ENCODE peak calls at places on chromosomes 2 and 18, in five cellular contexts. S is lower leg skin, I is GM13976, B is heart left ventricle, Z is progenitor cell of endocrine pancreas. A is an unnamed sample.

GRCh38 chr18:46341989-46342525 is 237.9 kb downstream of the HAUS1 start:
- DNase-seq in I (no peak), S (no peak), Z (no peak), B (no peak), A (no peak)

GRCh38 chr18:12827588-12827987 is 56.4 kb downstream of the PTPN2 start:
- DNase-seq in S (no peak), I (no peak), B (no peak), Z (no peak), A (no peak)

GRCh38 chr2:58878778-58879177 is 637.7 kb upstream of the FANCL start:
- DNase-seq in Z (no peak), S (no peak), B (no peak), I (no peak), A (no peak)

GRCh38 chr2:46309052-46309953 is 12.1 kb downstream of the EPAS1 start:
- DNase-seq in B (no peak), I (no peak), Z (no peak), S (no peak), A (no peak)

GRCh38 chr2:393711-394696 is 106.1 kb upstream of the ALKAL2 start:
- DNase-seq in B (no peak), Z (no peak), S (no peak), I (no peak), A (no peak)

GRCh38 chr2:160379399-160379798 is 114.2 kb downstream of the RBMS1 start:
- DNase-seq in Z (no peak), B (no peak), I (no peak), S (no peak), A (no peak)

GRCh38 chr2:236673126-236673822 is 103.6 kb downstream of the ACKR3 start:
- DNase-seq in Z (peak), I (no peak), S (peak), B (no peak), A (no peak)

GRCh38 chr2:174901075-174901474 is 104.1 kb downstream of the CHN1 start:
- DNase-seq in B (peak), I (no peak), Z (no peak), S (no peak), A (no peak)

GRCh38 chr2:64697286-64698023 is 43.7 kb upstream of the SERTAD2 start:
- DNase-seq in S (no peak), I (no peak), B (no peak), Z (no peak), A (no peak)

GRCh38 chr18:24492445-24492844 is 32.0 kb downstream of the HRH4 start:
- DNase-seq in B (no peak), I (no peak), Z (no peak), S (no peak), A (no peak)

GRCh38 chr18:13545955-13546354 is 180.4 kb downstream of the FAM210A start:
- DNase-seq in S (no peak), Z (no peak), I (no peak), B (no peak), A (no peak)

GRCh38 chr2:15298769-15299168 is 262.4 kb downstream of the NBAS start:
- DNase-seq in Z (no peak), I (no peak), B (no peak), S (no peak), A (no peak)

GRCh38 chr2:84906108-84906899 is 848 bp downstream of the TMSB10 start:
- DNase-seq in B (peak), I (peak), S (no peak), Z (no peak), A (no peak)

GRCh38 chr2:45572979-45573378 is 38.1 kb downstream of the SRBD1 start:
- DNase-seq in S (no peak), I (no peak), Z (no peak), B (no peak), A (no peak)

GRCh38 chr18:61860302-61860701 is 32.5 kb downstream of the RNF152 start:
- DNase-seq in Z (no peak), I (no peak), B (no peak), S (no peak), A (no peak)

GRCh38 chr2:10864888-10865551 is 46.7 kb upstream of the KCNF1 start:
- DNase-seq in Z (no peak), B (no peak), I (peak), S (no peak), A (no peak)
- TF ChIP-seq CTCF in Z (no peak), B (peak), I (peak), S (no peak), A (no peak)

GRCh38 chr2:173752152-173752551 is 213.0 kb downstream of the SP3 start:
- DNase-seq in B (no peak), Z (no peak), I (no peak), S (no peak), A (no peak)

GRCh38 chr2:173751245-173751975 is 213.8 kb downstream of the SP3 start:
- DNase-seq in I (no peak), B (no peak), Z (no peak), S (no peak), A (no peak)

GRCh38 chr2:173749315-173749714 is 215.9 kb downstream of the SP3 start:
- DNase-seq in B (no peak), I (no peak), Z (no peak), S (no peak), A (no peak)

GRCh38 chr2:173750831-173751230 is 214.3 kb downstream of the SP3 start:
- DNase-seq in I (no peak), B (no peak), Z (no peak), S (no peak), A (no peak)

GRCh38 chr2:173750332-173750731 is 214.8 kb downstream of the SP3 start:
- DNase-seq in B (peak), Z (no peak), S (no peak), I (no peak), A (no peak)
- TF ChIP-seq CTCF in B (peak), Z (no peak), S (no peak), I (no peak), A (no peak)

GRCh38 chr18:63317556-63317946 is 2.0 kb downstream of the BCL2 start:
- DNase-seq in S (no peak), I (no peak), Z (no peak), B (no peak), A (no peak)

GRCh38 chr18:63319383-63320040 is at the start of gene BCL2:
- DNase-seq in Z (no peak), I (no peak), B (no peak), S (no peak), A (no peak)

GRCh38 chr18:63316612-63317555 is 2.7 kb downstream of the BCL2 start:
- DNase-seq in S (no peak), I (no peak), B (no peak), Z (no peak), A (no peak)

GRCh38 chr18:63318882-63319382 is 637 bp downstream of the BCL2 start:
- DNase-seq in I (no peak), B (no peak), Z (no peak), S (no peak), A (no peak)

GRCh38 chr18:63317982-63318881 is 1.3 kb downstream of the BCL2 start:
- DNase-seq in B (peak), I (peak), Z (peak), S (peak), A (peak)
- TF ChIP-seq CTCF in B (peak), I (peak), Z (peak), S (no peak), A (peak)

DNA sequence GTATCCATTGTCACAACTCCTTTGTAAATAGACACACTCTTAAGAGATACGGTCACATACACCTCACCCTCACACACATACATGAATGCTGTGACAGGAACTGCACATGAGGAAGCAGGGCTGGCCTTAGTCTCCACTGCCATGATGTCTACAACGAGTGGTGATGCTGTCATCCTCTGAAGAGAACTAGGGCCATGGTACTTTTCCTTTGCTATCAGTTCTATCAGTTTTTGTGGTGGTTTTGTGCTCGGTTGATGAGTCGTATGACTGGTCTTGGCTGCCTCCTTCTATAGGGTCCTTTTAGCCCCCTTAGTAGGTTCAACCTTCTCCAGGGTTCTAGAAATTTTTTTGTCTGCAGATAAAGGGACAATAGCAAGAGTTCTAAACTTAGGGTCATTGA is 66.0 kb downstream of the MYO3B start:
- DNase-seq in S (no peak), I (no peak), B (no peak), Z (no peak), A (no peak)
- TF ChIP-seq CTCF in S (no peak), I (no peak), B (no peak), Z (no peak), A (no peak)

GRCh38 chr18:2994190-2994589 is 18.8 kb downstream of the LPIN2 start:
- DNase-seq in I (no peak), B (no peak), Z (no peak), S (no peak), A (no peak)

GRCh38 chr18:2997846-2998599 is 14.9 kb downstream of the LPIN2 start:
- DNase-seq in S (no peak), Z (no peak), B (no peak), I (no peak), A (no peak)

GRCh38 chr18:2992995-2993877 is 19.7 kb downstream of the LPIN2 start:
- DNase-seq in S (no peak), Z (no peak), I (no peak), B (no peak), A (no peak)

GRCh38 chr18:2997429-2997828 is 15.5 kb downstream of the LPIN2 start:
- DNase-seq in B (no peak), S (no peak), Z (no peak), I (no peak), A (no peak)

GRCh38 chr18:2994603-2995432 is 18.1 kb downstream of the LPIN2 start:
- DNase-seq in I (peak), Z (no peak), B (peak), S (no peak), A (peak)
- TF ChIP-seq CTCF in I (peak), Z (peak), B (peak), S (no peak), A (no peak)

GRCh38 chr18:5421981-5422380 is 121.8 kb downstream of the EPB41L3 start:
- DNase-seq in Z (no peak), I (no peak), S (no peak), B (no peak), A (no peak)

GRCh38 chr18:5425721-5426120 is 118.1 kb downstream of the EPB41L3 start:
- DNase-seq in Z (no peak), S (no peak), I (no peak), B (no peak), A (no peak)

GRCh38 chr18:5422626-5423025 is 121.2 kb downstream of the EPB41L3 start:
- DNase-seq in Z (no peak), I (no peak), B (no peak), S (no peak), A (no peak)

GRCh38 chr18:5420909-5421308 is 122.9 kb downstream of the EPB41L3 start:
- DNase-seq in I (no peak), Z (no peak), B (no peak), S (peak), A (no peak)

DNA sequence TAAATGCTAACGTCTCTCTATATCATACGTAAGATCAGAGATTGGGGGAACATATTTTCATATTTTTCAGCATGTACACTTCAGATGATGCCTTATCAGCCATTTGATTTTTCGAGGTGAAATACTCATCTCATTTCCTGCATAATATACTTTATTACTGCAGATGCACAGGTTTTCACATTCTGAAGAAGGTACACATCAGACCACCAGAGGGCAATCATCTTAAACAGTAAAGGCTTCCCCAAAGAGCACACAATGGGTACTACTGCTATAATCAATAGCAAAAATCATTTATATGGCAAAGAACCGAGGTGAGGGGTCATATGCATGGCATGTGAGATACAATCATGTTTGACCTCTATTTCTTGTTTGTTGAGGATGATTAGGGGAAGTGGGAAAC is 118.9 kb downstream of the EPB41L3 start:
- DNase-seq in Z (no peak), S (no peak), B (no peak), I (peak), A (no peak)
- TF ChIP-seq CTCF in Z (peak), S (no peak), B (peak), I (peak), A (peak)

GRCh38 chr2:199485732-199486335 is 28.1 kb upstream of the SATB2 start:
- DNase-seq in I (peak), B (no peak), Z (peak), S (no peak), A (no peak)
- TF ChIP-seq CTCF in I (peak), B (peak), Z (peak), S (no peak), A (peak)